ENCODE peak calls at places on chromosomes 13 and 19, in seven cellular contexts. P, L, T, V, K, X and E are unnamed samples.

GRCh38 chr19:38905186-38905539 is 5.4 kb downstream of the NFKBIB start:
- DNase-seq in L (no peak), V (no peak), K (no peak), T (no peak), X (no peak), P (no peak), E (no peak)

GRCh38 chr19:752652-753517 is 2.0 kb downstream of the MISP start:
- DNase-seq in V (no peak), K (peak; percentile 34), T (no peak), X (no peak), L (no peak), P (no peak), E (no peak)

GRCh38 chr19:17933414-17934129 is 757 bp downstream of the CCDC124 start:
- DNase-seq in V (no peak), X (no peak), L (no peak), T (no peak), P (no peak), K (no peak), E (no peak)

GRCh38 chr19:18068395-18068794 is 18.3 kb downstream of the IL12RB1 start:
- DNase-seq in V (no peak), K (no peak), P (no peak), L (no peak), X (no peak), T (no peak), E (no peak)

GRCh38 chr19:17243854-17244617 is 1.7 kb downstream of the NR2F6 start:
- DNase-seq in X (no peak), K (peak; percentile 70), T (peak; percentile 37), P (peak; percentile 75), L (peak; percentile 78), V (no peak), E (no peak)

GRCh38 chr19:3821857-3822364 is 35.7 kb upstream of the MATK start:
- DNase-seq in T (peak; percentile 58), X (no peak), V (peak; percentile 74), L (peak; percentile 76), K (peak; percentile 69), P (peak; percentile 69), E (peak; percentile 73)

GRCh38 chr19:36058481-36059179 is 3.9 kb downstream of the WDR62 start:
- DNase-seq in K (no peak), X (no peak), V (no peak), L (no peak), P (no peak), T (no peak), E (no peak)

GRCh38 chr13:25678398-25678797 is 306.6 kb downstream of the ATP8A2 start:
- DNase-seq in V (no peak), K (peak; percentile 82), T (no peak), P (peak; percentile 26), L (no peak), X (no peak), E (no peak)

GRCh38 chr19:13302521-13303270 is 152.5 kb downstream of the IER2 start:
- DNase-seq in K (no peak), T (no peak), P (no peak), X (peak; percentile 57), L (no peak), V (no peak), E (no peak)

GRCh38 chr19:3047307-3048189 is 14.7 kb downstream of the TLE5 start:
- DNase-seq in X (no peak), V (peak; percentile 91), K (peak; percentile 90), T (peak; percentile 46), L (peak; percentile 94), P (peak; percentile 92), E (peak; percentile 51)

GRCh38 chr19:28667348-28667977 is 545.5 kb downstream of the UQCRFS1 start:
- DNase-seq in K (no peak), X (no peak), T (no peak), V (no peak), P (no peak), L (no peak), E (no peak)

GRCh38 chr13:111020546-111020945 is 94.6 kb upstream of the ARHGEF7 start:
- DNase-seq in T (no peak), P (no peak), K (no peak), L (no peak), V (no peak), X (no peak), E (no peak)

GRCh38 chr13:65600702-65601101 is 1629.4 kb downstream of the PCDH9 start:
- DNase-seq in L (no peak), T (no peak), K (no peak), X (no peak), P (no peak), V (no peak), E (no peak)

GRCh38 chr13:40580566-40581276 is 85.7 kb downstream of the FOXO1 start:
- DNase-seq in K (peak; percentile 62), X (no peak), V (no peak), L (no peak), P (no peak), T (peak; percentile 80), E (no peak)

GRCh38 chr19:48780684-48781391 is 25.5 kb downstream of the FGF21 start:
- DNase-seq in K (peak; percentile 79), L (peak; percentile 79), V (no peak), X (no peak), T (no peak), P (peak; percentile 83), E (no peak)

GRCh38 chr13:50389726-50390125 is 374.5 kb downstream of the KCNRG start:
- DNase-seq in P (no peak), V (no peak), X (no peak), T (no peak), L (no peak), K (peak; percentile 13), E (no peak)

GRCh38 chr19:50460161-50460765 is 16.0 kb upstream of the EMC10 start:
- DNase-seq in P (no peak), L (no peak), X (no peak), T (peak; percentile 85), V (peak; percentile 28), K (no peak), E (no peak)

GRCh38 chr13:24627864-24628418 is 52.3 kb upstream of the ATP12A start:
- DNase-seq in X (no peak), V (no peak), K (no peak), P (no peak), T (no peak), L (no peak), E (no peak)

GRCh38 chr13:85230754-85231153 is 568.5 kb downstream of the SLITRK6 start:
- DNase-seq in T (no peak), X (no peak), L (no peak), P (no peak), K (no peak), V (no peak), E (no peak)

GRCh38 chr13:31115616-31116015 is 46.1 kb downstream of the HSPH1 start:
- DNase-seq in L (no peak), X (no peak), P (no peak), K (no peak), T (no peak), V (no peak), E (no peak)

GRCh38 chr19:7486923-7487322 is 1.9 kb downstream of the PEX11G start:
- DNase-seq in X (no peak), T (no peak), P (no peak), L (no peak), V (no peak), K (no peak), E (no peak)

GRCh38 chr19:7480975-7481265 is 7.9 kb downstream of the PEX11G start:
- DNase-seq in T (no peak), K (no peak), P (no peak), V (no peak), X (no peak), L (no peak), E (no peak)

GRCh38 chr19:7480222-7480974 is 8.4 kb downstream of the PEX11G start:
- DNase-seq in T (no peak), V (no peak), X (no peak), L (no peak), K (no peak), P (no peak), E (no peak)

GRCh38 chr19:7482584-7483439 is 6.0 kb downstream of the PEX11G start:
- DNase-seq in K (no peak), X (no peak), P (peak; percentile 41), T (no peak), L (peak; percentile 60), V (no peak), E (no peak)

DNA sequence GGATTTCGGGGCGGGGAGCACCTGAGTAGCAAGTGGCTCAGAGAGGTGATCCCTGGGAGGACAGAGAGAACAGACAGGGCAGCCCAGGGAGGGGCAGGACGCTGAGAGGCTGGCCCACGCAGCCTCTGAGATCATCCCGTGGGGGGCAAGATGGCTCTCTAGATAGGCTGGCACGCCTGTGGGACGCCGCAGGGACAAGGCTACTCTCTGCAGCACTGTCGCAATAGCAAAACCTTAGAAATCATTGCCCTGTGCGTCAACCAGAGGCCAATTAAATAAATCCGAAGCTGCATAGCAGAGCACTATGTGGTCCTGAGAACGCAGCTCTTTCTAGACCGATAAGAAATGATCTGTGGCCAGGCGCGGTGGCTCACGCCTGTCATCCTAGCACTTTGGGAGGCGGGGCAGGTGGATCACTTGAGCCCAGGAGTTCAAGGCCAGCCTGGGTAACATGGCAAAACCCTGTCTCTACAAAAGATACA is 5.1 kb downstream of the PEX11G start:
- DNase-seq in X (peak; percentile 41), K (no peak), V (no peak), L (peak; percentile 81), T (no peak), P (no peak), E (no peak)
- H3K27ac ChIP-seq in X (no peak overlapping the region), K (no peak overlapping the region), V (peak overlapping the region; percentile 64), L (no peak overlapping the region), T (no peak overlapping the region), P (no peak overlapping the region), E (no peak overlapping the region)

GRCh38 chr19:10007811-10008211 is 2.5 kb downstream of the COL5A3 start:
- DNase-seq in V (no peak), P (peak; percentile 34), K (peak; percentile 34), X (no peak), T (no peak), L (peak; percentile 38), E (no peak)

GRCh38 chr19:10005632-10006334 is 4.5 kb downstream of the COL5A3 start:
- DNase-seq in K (no peak), L (no peak), X (no peak), T (no peak), V (no peak), P (no peak), E (no peak)

GRCh38 chr19:10006335-10006708 is 4.0 kb downstream of the COL5A3 start:
- DNase-seq in K (peak; percentile 20), T (no peak), L (no peak), P (peak; percentile 50), V (no peak), X (no peak), E (peak; percentile 7)

GRCh38 chr19:10007366-10007765 is 2.9 kb downstream of the COL5A3 start:
- DNase-seq in P (peak; percentile 25), V (no peak), L (no peak), X (no peak), T (no peak), K (peak; percentile 16), E (no peak)

GRCh38 chr19:10006752-10007323 is 3.5 kb downstream of the COL5A3 start:
- DNase-seq in V (no peak), K (no peak), P (no peak), X (no peak), L (no peak), T (no peak), E (no peak)
- H3K27ac ChIP-seq in V (peak overlapping the region; percentile 48), K (no peak overlapping the region), P (peak overlapping the region; percentile 84), X (peak overlapping the region; percentile 58), L (peak overlapping the region; percentile 43), T (no peak overlapping the region), E (no peak overlapping the region)

GRCh38 chr13:48334534-48335127 is 31.1 kb downstream of the RB1 start:
- DNase-seq in V (no peak), L (no peak), K (no peak), T (peak; percentile 65), P (no peak), X (no peak), E (no peak)
- H3K27ac ChIP-seq in V (no peak overlapping the region), L (no peak overlapping the region), K (no peak overlapping the region), T (no peak overlapping the region), P (no peak overlapping the region), X (no peak overlapping the region), E (no peak overlapping the region)

GRCh38 chr19:43462887-43463380 is 2.5 kb downstream of the LYPD3 start:
- DNase-seq in T (no peak), P (no peak), K (no peak), V (no peak), X (no peak), L (no peak), E (no peak)
- H3K27ac ChIP-seq in T (no peak overlapping the region), P (peak overlapping the region; percentile 68), K (no peak overlapping the region), V (peak overlapping the region; percentile 67), X (peak overlapping the region; percentile 89), L (no peak overlapping the region), E (peak overlapping the region; percentile 57)